ENCODE peak calls at places on chromosomes 16 and 17, in nine cellular contexts. K, O, N, W, I, B, T, Z and D are unnamed samples.

GRCh38 chr16:56303880-56304279 is 112.6 kb downstream of the GNAO1 start:
- DNase-seq in K (no peak), O (no peak), N (no peak), W (no peak), I (no peak), B (no peak), T (no peak), Z (no peak), D (no peak)

GRCh38 chr17:77394540-77395295 is 253.9 kb downstream of the SEC14L1 start:
- DNase-seq in K (no peak), O (peak), N (no peak), W (peak), I (no peak), B (no peak), T (no peak), Z (no peak), D (no peak)

GRCh38 chr16:85707528-85708095 is 18.9 kb upstream of the GINS2 start:
- DNase-seq in K (no peak), O (no peak), N (no peak), W (no peak), I (no peak), B (no peak), T (no peak), Z (no peak), D (no peak)

GRCh38 chr16:24151482-24151939 is 104.6 kb upstream of the CACNG3 start:
- DNase-seq in K (no peak), O (no peak), N (no peak), W (no peak), I (no peak), B (no peak), T (no peak), Z (no peak), D (no peak)

GRCh38 chr17:39002991-39003715 is 36.0 kb upstream of the FBXO47 start:
- DNase-seq in K (peak), O (no peak), N (no peak), W (no peak), I (no peak), B (peak), T (no peak), Z (peak), D (no peak)

GRCh38 chr16:10983175-10983558 is 38.8 kb downstream of the CLEC16A start:
- DNase-seq in K (no peak), O (no peak), N (no peak), W (peak), I (no peak), B (no peak), T (no peak), Z (no peak), D (no peak)

GRCh38 chr16:20271893-20272292 is 55.4 kb downstream of the GP2 start:
- DNase-seq in K (no peak), O (no peak), N (no peak), W (no peak), I (no peak), B (no peak), T (no peak), Z (no peak), D (no peak)

GRCh38 chr17:81393684-81394376 is 1.4 kb upstream of the BAHCC1 start:
- DNase-seq in K (peak), O (peak), N (no peak), W (peak), I (no peak), B (no peak), T (peak), Z (peak), D (peak)

GRCh38 chr17:5097101-5097834 is 14.4 kb downstream of the ZNF232 start:
- DNase-seq in K (no peak), O (peak), N (peak), W (no peak), I (no peak), B (peak), T (no peak), Z (peak), D (peak)

GRCh38 chr17:30297715-30298114 is 6.0 kb upstream of the BLMH start:
- DNase-seq in K (no peak), O (no peak), N (no peak), W (no peak), I (no peak), B (no peak), T (no peak), Z (no peak), D (no peak)

GRCh38 chr17:47205419-47205963 is 3.7 kb upstream of the MYL4 start:
- DNase-seq in K (no peak), O (peak), N (peak), W (peak), I (peak), B (peak), T (peak), Z (peak), D (peak)

GRCh38 chr17:31740611-31741082 is 118.4 kb downstream of the COPRS start:
- DNase-seq in K (peak), O (no peak), N (no peak), W (no peak), I (no peak), B (no peak), T (no peak), Z (no peak), D (no peak)

GRCh38 chr17:33038740-33039139 is 47.1 kb downstream of the SPACA3 start:
- DNase-seq in K (peak), O (no peak), N (no peak), W (peak), I (no peak), B (no peak), T (no peak), Z (no peak), D (no peak)